ENCODE peak calls at places on chromosome 21, in six cellular contexts. Y, M, Q, L, I and R are unnamed samples.
A peak's percentile ranks its signal among the peaks of the same experiment; 100 is the strongest.

GRCh38 chr21:35050348-35051286 is 1.5 kb upstream of the RUNX1 start:
- DNase-seq in Y (no peak), M (no peak), Q (no peak), L (no peak), I (no peak), R (no peak)

GRCh38 chr21:15140321-15141019 is 75.7 kb upstream of the NRIP1 start:
- DNase-seq in Y (no peak), M (no peak), Q (peak; percentile 99), L (no peak), I (peak; percentile 41), R (no peak)

GRCh38 chr21:35294231-35294898 is 245.3 kb upstream of the RUNX1 start:
- DNase-seq in Y (peak; percentile 28), M (no peak), Q (no peak), L (no peak), I (no peak), R (no peak)

GRCh38 chr21:46594276-46594675 is 10.6 kb downstream of the S100B start:
- DNase-seq in Y (no peak), M (no peak), Q (no peak), L (no peak), I (no peak), R (no peak)

GRCh38 chr21:24224411-24224810 is 1382.9 kb downstream of the MRPL39 start:
- DNase-seq in Y (peak; percentile 14), M (no peak), Q (no peak), L (no peak), I (no peak), R (no peak)

GRCh38 chr21:39843916-39844315 is 23.3 kb upstream of the PCP4 start:
- DNase-seq in Y (no peak), M (no peak), Q (no peak), L (no peak), I (no peak), R (no peak)

GRCh38 chr21:39181205-39181818 is 1.9 kb downstream of the PSMG1 start:
- DNase-seq in Y (no peak), M (no peak), Q (no peak), L (no peak), I (no peak), R (no peak)

GRCh38 chr21:46000182-46000730 is 18.7 kb downstream of the COL6A1 start:
- DNase-seq in Y (no peak), M (no peak), Q (no peak), L (no peak), I (peak; percentile 39), R (peak; percentile 25)

GRCh38 chr21:14864211-14865021 is 200.4 kb downstream of the NRIP1 start:
- DNase-seq in Y (peak; percentile 57), M (peak; percentile 54), Q (peak; percentile 94), L (peak; percentile 79), I (peak; percentile 68), R (peak; percentile 78)

GRCh38 chr21:14901482-14901958 is 163.3 kb downstream of the NRIP1 start:
- DNase-seq in Y (no peak), M (no peak), Q (no peak), L (peak; percentile 98), I (no peak), R (no peak)

GRCh38 chr21:45938811-45939520 is 42.6 kb upstream of the COL6A1 start:
- DNase-seq in Y (no peak), M (no peak), Q (no peak), L (no peak), I (no peak), R (no peak)

GRCh38 chr21:35520302-35520701 is 471.2 kb upstream of the RUNX1 start:
- DNase-seq in Y (no peak), M (no peak), Q (no peak), L (no peak), I (no peak), R (no peak)

GRCh38 chr21:14955936-14956520 is 108.8 kb downstream of the NRIP1 start:
- DNase-seq in Y (no peak), M (no peak), Q (no peak), L (no peak), I (no peak), R (no peak)

GRCh38 chr21:37374026-37374425 is 7.5 kb downstream of the DYRK1A start:
- DNase-seq in Y (no peak), M (no peak), Q (no peak), L (peak; percentile 64), I (no peak), R (no peak)

GRCh38 chr21:15061284-15061683 is 3.5 kb downstream of the NRIP1 start:
- DNase-seq in Y (no peak), M (no peak), Q (no peak), L (no peak), I (no peak), R (no peak)

GRCh38 chr21:14875704-14876364 is 189.0 kb downstream of the NRIP1 start:
- DNase-seq in Y (no peak), M (no peak), Q (peak; percentile 11), L (no peak), I (no peak), R (no peak)

GRCh38 chr21:23936224-23936623 is 1671.1 kb downstream of the MRPL39 start:
- DNase-seq in Y (no peak), M (no peak), Q (no peak), L (peak; percentile 29), I (no peak), R (no peak)

GRCh38 chr21:17492415-17493168 is 20.3 kb upstream of the CXADR start:
- DNase-seq in Y (peak; percentile 21), M (no peak), Q (peak; percentile 21), L (no peak), I (no peak), R (no peak)

GRCh38 chr21:46219591-46220239 is 8.9 kb downstream of the LSS start:
- DNase-seq in Y (no peak), M (no peak), Q (no peak), L (no peak), I (peak; percentile 71), R (no peak)

GRCh38 chr21:46130721-46131720 is 24.4 kb downstream of the FTCD start:
- DNase-seq in Y (no peak), M (no peak), Q (no peak), L (no peak), I (peak; percentile 40), R (peak; percentile 53)

GRCh38 chr21:38625000-38625399 is 126.7 kb upstream of the ERG start:
- DNase-seq in Y (no peak), M (no peak), Q (no peak), L (no peak), I (no peak), R (no peak)

GRCh38 chr21:31560479-31560878 is 99.0 kb upstream of the SOD1 start:
- DNase-seq in Y (no peak), M (no peak), Q (no peak), L (no peak), I (no peak), R (no peak)

GRCh38 chr21:31557421-31557955 is 102.0 kb upstream of the SOD1 start:
- DNase-seq in Y (no peak), M (no peak), Q (no peak), L (no peak), I (no peak), R (no peak)

GRCh38 chr21:31559368-31560119 is 99.9 kb upstream of the SOD1 start:
- DNase-seq in Y (peak; percentile 92), M (peak; percentile 64), Q (no peak), L (peak; percentile 97), I (peak; percentile 80), R (peak; percentile 87)

GRCh38 chr21:31557956-31558838 is 101.3 kb upstream of the SOD1 start:
- DNase-seq in Y (peak; percentile 9), M (no peak), Q (no peak), L (peak; percentile 28), I (no peak), R (no peak)

DNA sequence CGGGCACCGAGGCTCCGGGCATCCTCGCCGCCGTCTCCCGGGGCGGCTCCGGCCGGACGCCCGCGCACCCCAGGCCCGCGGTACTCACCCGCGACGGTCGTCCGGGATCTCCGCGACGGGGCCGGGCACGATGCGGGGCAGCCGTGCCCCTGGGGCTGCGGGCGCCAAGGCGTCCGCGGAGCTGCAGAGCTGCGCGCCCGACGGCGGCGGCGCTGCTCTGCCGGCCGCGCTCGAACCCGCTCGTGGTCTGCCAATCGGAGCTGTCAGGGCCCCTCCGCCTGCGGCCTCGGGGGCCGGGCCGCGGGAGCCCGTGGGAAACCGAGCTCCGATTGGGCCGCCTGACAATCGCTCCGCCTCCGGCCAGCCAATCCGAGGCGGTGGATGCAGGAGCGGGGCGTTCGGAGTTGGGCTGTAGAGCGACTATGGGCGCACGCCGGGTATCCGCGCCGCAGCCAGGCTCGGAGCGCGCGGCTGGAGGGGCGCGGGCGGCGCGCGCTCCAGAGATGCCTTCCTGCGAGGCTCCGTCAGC is 100.6 kb upstream of the SOD1 start:
- DNase-seq in Y (peak; percentile 88), M (peak; percentile 37), Q (no peak), L (peak; percentile 98), I (peak; percentile 77), R (peak; percentile 88)
- TF ChIP-seq CTCF in Y (no peak), M (no peak), Q (no peak), L (peak; percentile 39), I (peak; percentile 10), R (no peak)

DNA sequence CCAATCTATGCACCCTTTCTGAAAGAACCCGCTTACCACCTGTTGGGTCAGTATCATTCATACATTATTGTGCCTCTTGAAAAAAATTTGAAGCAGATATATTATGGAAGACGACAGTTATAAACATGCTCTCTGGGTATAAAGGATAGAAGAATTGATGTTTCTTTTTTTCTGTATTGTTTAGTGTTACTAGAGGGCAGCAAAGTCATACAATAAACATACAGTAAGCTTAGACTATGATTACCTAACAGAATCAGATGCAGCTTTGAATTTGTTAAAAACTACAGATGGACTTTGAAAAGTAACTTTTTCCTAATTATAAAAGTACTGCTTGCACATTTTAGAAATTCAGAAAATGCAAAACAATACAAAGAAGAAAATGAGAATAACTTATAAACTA is 11.1 kb upstream of the PAXBP1 start:
- DNase-seq in Y (no peak), M (no peak), Q (no peak), L (no peak), I (no peak), R (no peak)
- TF ChIP-seq CTCF in Y (no peak), M (no peak), Q (no peak), L (no peak), I (no peak), R (no peak)

DNA sequence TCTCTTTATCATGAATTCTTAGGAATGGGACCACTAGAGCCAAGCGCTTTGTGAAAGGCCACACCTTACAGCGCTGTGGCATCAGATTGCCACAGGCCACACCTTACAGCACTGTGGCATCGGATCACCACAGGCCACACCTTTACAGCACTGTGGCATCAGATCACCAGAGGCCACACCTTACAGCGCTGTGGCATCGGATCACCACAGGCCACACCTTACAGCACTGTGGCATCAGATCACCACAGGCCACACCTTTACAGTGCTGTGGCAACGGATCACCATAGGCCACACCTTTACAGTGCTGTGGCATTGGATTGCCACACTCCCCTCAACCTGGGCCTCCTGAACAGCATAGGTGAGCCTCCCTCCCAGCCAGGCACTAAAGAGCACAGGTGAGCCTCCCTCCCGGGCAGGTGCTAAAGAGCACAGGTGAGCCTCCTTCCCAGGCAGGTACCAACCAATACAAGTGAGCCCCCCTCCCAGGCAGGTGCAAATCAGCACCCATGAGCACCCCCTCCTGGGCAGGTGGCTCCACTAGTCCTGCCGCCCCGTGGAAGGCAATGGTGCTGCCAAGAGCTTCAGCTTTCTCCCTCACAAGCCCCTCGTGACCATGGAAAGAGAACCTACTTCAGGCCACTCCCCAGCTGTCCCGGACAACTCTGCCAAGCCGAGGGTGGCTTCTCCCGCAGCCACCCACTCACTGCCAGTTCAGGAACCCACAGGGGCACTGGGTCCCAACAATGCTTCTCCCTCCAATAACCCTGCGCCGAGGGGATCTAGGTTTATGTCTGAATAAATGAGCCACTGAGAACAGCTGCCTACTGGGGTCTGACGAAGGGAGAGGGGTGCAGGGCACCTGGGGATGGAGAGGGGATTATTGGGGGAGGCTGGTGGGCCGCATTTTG is 46.7 kb downstream of the PRDM15 start:
- DNase-seq in Y (no peak), M (no peak), Q (no peak), L (no peak), I (no peak), R (peak; percentile 50)
- TF ChIP-seq CTCF in Y (no peak), M (no peak), Q (peak; percentile 5), L (no peak), I (no peak), R (no peak)

GRCh38 chr21:44574457-44575306 is 1.2 kb downstream of the KRTAP10-4 start:
- DNase-seq in Y (no peak), M (no peak), Q (peak; percentile 86), L (no peak), I (peak; percentile 39), R (no peak)
- TF ChIP-seq CTCF in Y (no peak), M (no peak), Q (peak; percentile 46), L (no peak), I (no peak), R (no peak)